ENCODE peak calls at places on chromosome 2, in four cellular contexts. One of them, this sample, is unnamed.

GRCh38 chr2:233009661-233010060 is 3.4 kb downstream of the NGEF start:
- DNase-seq in sigmoid colon: no peak
- DNase-seq in substantia nigra: no peak
- DNase-seq in iris pigment epithelial cell: no peak
- DNase-seq in this sample: no peak

GRCh38 chr2:210477496-210477895 is 937 bp upstream of the LANCL1 start:
- DNase-seq in sigmoid colon: no peak
- DNase-seq in substantia nigra: no peak
- DNase-seq in iris pigment epithelial cell: peak
- DNase-seq in this sample: peak

GRCh38 chr2:99337164-99337930 is at the start of gene EIF5B:
- DNase-seq in sigmoid colon: peak
- DNase-seq in substantia nigra: peak
- DNase-seq in iris pigment epithelial cell: peak
- DNase-seq in this sample: peak

GRCh38 chr2:237074211-237074993 is 11.3 kb upstream of the COPS8 start:
- DNase-seq in sigmoid colon: no peak
- DNase-seq in substantia nigra: no peak
- DNase-seq in iris pigment epithelial cell: no peak
- DNase-seq in this sample: peak

GRCh38 chr2:124762388-124762787 is 737.3 kb downstream of the CNTNAP5 start:
- DNase-seq in sigmoid colon: no peak
- DNase-seq in substantia nigra: no peak
- DNase-seq in iris pigment epithelial cell: no peak
- DNase-seq in this sample: no peak

GRCh38 chr2:4091013-4091412 is 387.6 kb downstream of the DCDC2C start:
- DNase-seq in sigmoid colon: no peak
- DNase-seq in substantia nigra: no peak
- DNase-seq in iris pigment epithelial cell: no peak
- DNase-seq in this sample: no peak

GRCh38 chr2:55045685-55046221 is 4.5 kb downstream of the RTN4 start:
- DNase-seq in sigmoid colon: no peak
- DNase-seq in substantia nigra: no peak
- DNase-seq in iris pigment epithelial cell: no peak
- DNase-seq in this sample: no peak

GRCh38 chr2:205698556-205699282 is 16.4 kb downstream of the NRP2 start:
- DNase-seq in sigmoid colon: no peak
- DNase-seq in substantia nigra: no peak
- DNase-seq in iris pigment epithelial cell: peak
- DNase-seq in this sample: peak

GRCh38 chr2:134233733-134234135 is 20.1 kb upstream of the MGAT5 start:
- DNase-seq in sigmoid colon: no peak
- DNase-seq in substantia nigra: no peak
- DNase-seq in iris pigment epithelial cell: no peak
- DNase-seq in this sample: no peak

GRCh38 chr2:215137741-215138340 is 585 bp downstream of the ABCA12 start:
- DNase-seq in sigmoid colon: no peak
- DNase-seq in substantia nigra: no peak
- DNase-seq in iris pigment epithelial cell: peak
- DNase-seq in this sample: peak

GRCh38 chr2:205527801-205528200 is 154.5 kb upstream of the NRP2 start:
- DNase-seq in sigmoid colon: no peak
- DNase-seq in substantia nigra: no peak
- DNase-seq in iris pigment epithelial cell: no peak
- DNase-seq in this sample: no peak